ENCODE peak calls at places on chromosome 22, in four cellular contexts. One of them, this sample, is unnamed.

GRCh38 chr22:50342651-50343540 is at the start of gene PPP6R2:
- DNase-seq in EL: peak; percentile 77
- DNase-seq in Ammon's horn: peak; percentile 77
- DNase-seq in NCI-H2029: peak; percentile 23
- DNase-seq in this sample: peak; percentile 58

GRCh38 chr22:39530136-39530535 is 2.4 kb downstream of the RPS19BP1 start:
- DNase-seq in EL: no peak
- DNase-seq in Ammon's horn: no peak
- DNase-seq in NCI-H2029: no peak
- DNase-seq in this sample: no peak

GRCh38 chr22:36425977-36426523 is 38.3 kb upstream of the MYH9 start:
- DNase-seq in EL: peak; percentile 68
- DNase-seq in Ammon's horn: no peak
- DNase-seq in NCI-H2029: no peak
- DNase-seq in this sample: no peak

GRCh38 chr22:46609175-46609690 is 11.0 kb upstream of the GRAMD4 start:
- DNase-seq in EL: no peak
- DNase-seq in Ammon's horn: no peak
- DNase-seq in NCI-H2029: no peak
- DNase-seq in this sample: no peak

GRCh38 chr22:42294034-42294985 is 23.9 kb upstream of the TCF20 start:
- DNase-seq in EL: peak; percentile 31
- DNase-seq in Ammon's horn: no peak
- DNase-seq in NCI-H2029: no peak
- DNase-seq in this sample: no peak

GRCh38 chr22:26713823-26714449 is 56.5 kb downstream of the MIAT start:
- DNase-seq in EL: peak; percentile 82
- DNase-seq in Ammon's horn: peak; percentile 43
- DNase-seq in NCI-H2029: no peak
- DNase-seq in this sample: no peak

GRCh38 chr22:37639771-37640590 is 512 bp downstream of the SH3BP1 start:
- DNase-seq in EL: no peak
- DNase-seq in Ammon's horn: no peak
- DNase-seq in NCI-H2029: no peak
- DNase-seq in this sample: no peak

GRCh38 chr22:19955241-19956128 is 13.9 kb upstream of the TXNRD2 start:
- DNase-seq in EL: no peak
- DNase-seq in Ammon's horn: no peak
- DNase-seq in NCI-H2029: no peak
- DNase-seq in this sample: no peak

GRCh38 chr22:32853662-32854061 is 52.2 kb downstream of the TIMP3 start:
- DNase-seq in EL: no peak
- DNase-seq in Ammon's horn: no peak
- DNase-seq in NCI-H2029: no peak
- DNase-seq in this sample: no peak

GRCh38 chr22:32558681-32559355 is 84.2 kb downstream of the FBXO7 start:
- DNase-seq in EL: peak; percentile 91
- DNase-seq in Ammon's horn: no peak
- DNase-seq in NCI-H2029: no peak
- DNase-seq in this sample: no peak

GRCh38 chr22:31566484-31566883 is 70.1 kb downstream of the SFI1 start:
- DNase-seq in EL: no peak
- DNase-seq in Ammon's horn: no peak
- DNase-seq in NCI-H2029: no peak
- DNase-seq in this sample: no peak

GRCh38 chr22:27709919-27710452 is 91.6 kb downstream of the MN1 start:
- DNase-seq in EL: no peak
- DNase-seq in Ammon's horn: no peak
- DNase-seq in NCI-H2029: no peak
- DNase-seq in this sample: no peak

GRCh38 chr22:21698430-21699329 is 32.9 kb downstream of the PPIL2 start:
- DNase-seq in EL: peak; percentile 80
- DNase-seq in Ammon's horn: no peak
- DNase-seq in NCI-H2029: no peak
- DNase-seq in this sample: no peak

GRCh38 chr22:27670701-27671412 is 130.7 kb downstream of the MN1 start:
- DNase-seq in EL: no peak
- DNase-seq in Ammon's horn: peak; percentile 21
- DNase-seq in NCI-H2029: no peak
- DNase-seq in this sample: no peak

GRCh38 chr22:31631381-31631780 is 30.6 kb downstream of the PISD start:
- DNase-seq in EL: no peak
- DNase-seq in Ammon's horn: peak; percentile 22
- DNase-seq in NCI-H2029: no peak
- DNase-seq in this sample: no peak

This sample was measured in pons.